ENCODE peak calls at places on chromosomes 4 and X, in six cellular contexts. J is upper lobe of left lung, O is pancreas, E is fibroblast of lung, V is BE2C, R is tibial nerve. X is an unnamed sample.

GRCh38 chrX:67347145-67347544 is 196.7 kb upstream of the AR start:
- DNase-seq in E (no peak), R (no peak), O (no peak), V (no peak), J (no peak), X (no peak)

GRCh38 chr4:15651682-15652081 is 3.5 kb downstream of the FBXL5 start:
- DNase-seq in O (no peak), V (no peak), R (no peak), E (peak; percentile 19), J (no peak), X (no peak)

GRCh38 chr4:15234101-15234500 is 193.7 kb upstream of the C1QTNF7 start:
- DNase-seq in R (no peak), V (no peak), E (peak; percentile 87), O (no peak), J (no peak), X (no peak)

GRCh38 chr4:96472103-96472867 is 632.4 kb downstream of the PDHA2 start:
- DNase-seq in R (no peak), V (no peak), E (peak; percentile 4), J (no peak), O (no peak), X (no peak)

GRCh38 chr4:113979157-113979972 is at the start of gene ARSJ:
- DNase-seq in J (peak; percentile 51), E (peak; percentile 86), R (no peak), V (peak; percentile 58), O (peak; percentile 51), X (peak; percentile 22)

GRCh38 chrX:151920101-151920500 is 7.4 kb downstream of the MAGEA4 start:
- DNase-seq in V (no peak), R (no peak), O (no peak), E (no peak), J (no peak), X (no peak)

GRCh38 chr4:74230902-74231499 is 73.1 kb downstream of the MTHFD2L start:
- DNase-seq in V (no peak), R (no peak), O (no peak), J (peak; percentile 76), E (peak; percentile 58), X (no peak)

GRCh38 chrX:8607326-8607725 is 124.6 kb downstream of the ANOS1 start:
- DNase-seq in V (no peak), O (no peak), R (no peak), E (peak; percentile 83), J (no peak), X (no peak)

GRCh38 chrX:2831471-2832228 is 2.9 kb downstream of the GYG2 start:
- DNase-seq in J (no peak), O (no peak), E (no peak), R (no peak), V (no peak), X (no peak)

GRCh38 chrX:66023726-66024467 is 16.0 kb downstream of the VSIG4 start:
- DNase-seq in V (no peak), O (no peak), R (no peak), E (no peak), J (no peak), X (no peak)

GRCh38 chr4:40525811-40526598 is 103.7 kb downstream of the RBM47 start:
- DNase-seq in J (peak; percentile 59), R (no peak), V (no peak), E (peak; percentile 92), O (peak; percentile 43), X (peak; percentile 22)

GRCh38 chr4:2771264-2771663 is 15.1 kb upstream of the TNIP2 start:
- DNase-seq in E (no peak), J (no peak), O (no peak), V (no peak), R (no peak), X (no peak)

GRCh38 chrX:46649421-46650260 is 76.1 kb downstream of the CHST7 start:
- DNase-seq in V (peak; percentile 38), O (no peak), J (peak; percentile 60), R (no peak), E (no peak), X (no peak)

GRCh38 chrX:129678176-129678880 is 23.6 kb upstream of the APLN start:
- DNase-seq in E (peak; percentile 26), R (no peak), V (peak; percentile 37), J (peak; percentile 65), O (peak; percentile 66), X (no peak)

GRCh38 chr4:149120331-149121014 is 678.3 kb upstream of the NR3C2 start:
- DNase-seq in V (no peak), O (no peak), E (peak; percentile 35), R (no peak), J (no peak), X (no peak)

GRCh38 chr4:4333265-4333706 is 43.2 kb downstream of the ZBTB49 start:
- DNase-seq in J (peak; percentile 27), R (no peak), O (no peak), E (peak; percentile 90), V (no peak), X (no peak)

GRCh38 chrX:37993857-37994619 is 12.3 kb upstream of the SYTL5 start:
- DNase-seq in J (peak; percentile 54), O (peak; percentile 67), R (no peak), V (no peak), E (no peak), X (no peak)

GRCh38 chr4:163256680-163257343 is 75.6 kb downstream of the NPY1R start:
- DNase-seq in O (no peak), J (peak; percentile 65), E (no peak), R (no peak), V (no peak), X (no peak)

GRCh38 chr4:39565925-39566630 is 38.8 kb upstream of the UGDH start:
- DNase-seq in R (no peak), J (no peak), E (peak; percentile 95), V (no peak), O (no peak), X (no peak)

GRCh38 chrX:54786972-54787371 is 11.1 kb downstream of the ITIH6 start:
- DNase-seq in V (peak; percentile 35), R (no peak), E (no peak), J (no peak), O (no peak), X (no peak)

GRCh38 chr4:161647757-161648156 is 516.0 kb downstream of the FSTL5 start:
- DNase-seq in R (no peak), E (no peak), J (no peak), V (no peak), O (no peak), X (no peak)

GRCh38 chrX:119186763-119187162 is 49.3 kb upstream of the PGRMC1 start:
- DNase-seq in J (no peak), V (no peak), O (no peak), R (no peak), E (no peak), X (no peak)

GRCh38 chr4:4995103-4995761 is 24.0 kb downstream of the CYTL1 start:
- DNase-seq in O (peak; percentile 74), V (peak; percentile 74), J (peak; percentile 57), R (peak; percentile 49), E (peak; percentile 41), X (peak; percentile 18)

GRCh38 chrX:47645530-47645929 is 4.8 kb downstream of the ELK1 start:
- DNase-seq in J (no peak), E (no peak), V (no peak), R (no peak), O (no peak), X (no peak)

GRCh38 chrX:15973941-15974340 is 119.3 kb upstream of the AP1S2 start:
- DNase-seq in R (peak; percentile 13), J (peak; percentile 21), O (peak; percentile 9), V (no peak), E (no peak), X (no peak)

DNA sequence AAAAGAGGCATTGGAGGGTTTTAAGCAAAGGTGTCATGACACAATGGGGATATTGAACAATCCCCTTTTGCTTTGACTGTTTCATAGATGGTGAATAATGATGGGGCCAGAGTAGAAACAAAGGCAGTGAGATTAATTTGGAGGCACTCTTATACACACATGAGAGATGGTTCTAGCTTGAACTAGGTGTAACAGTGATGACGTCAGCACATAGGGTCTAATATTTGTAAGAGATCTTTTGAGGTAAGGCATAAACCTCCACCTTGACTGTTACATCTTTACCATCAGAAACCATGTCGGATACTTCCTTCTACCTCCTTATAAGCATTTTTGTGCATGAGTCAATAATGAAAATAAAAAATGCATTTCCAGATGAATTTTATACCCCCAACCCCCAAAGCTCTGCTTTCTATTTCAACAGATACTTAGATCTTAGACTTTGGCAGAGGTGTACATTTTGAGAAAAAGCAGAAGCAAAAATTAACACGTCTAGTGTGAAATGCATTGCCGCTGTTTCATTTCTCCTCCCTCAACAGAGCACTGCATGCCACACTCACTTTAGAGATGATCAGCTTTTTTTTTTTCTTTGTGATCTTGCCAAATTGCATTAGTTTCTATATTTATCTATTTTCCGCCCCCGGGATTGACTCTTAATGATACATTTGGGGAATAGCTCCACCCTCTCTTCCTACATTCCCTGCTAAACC is 87.2 kb downstream of the HS3ST1 start:
- DNase-seq in O (no peak), E (no peak), V (no peak), J (no peak), R (no peak), X (no peak)
- H3K4me1 ChIP-seq in O (no peaks in the 10 kb centered on the region), E (no peaks in the 10 kb centered on the region), V (no peaks in the 10 kb centered on the region), J (no peaks in the 10 kb centered on the region), R (no peaks in the 10 kb centered on the region), X (no peaks in the 10 kb centered on the region)

DNA sequence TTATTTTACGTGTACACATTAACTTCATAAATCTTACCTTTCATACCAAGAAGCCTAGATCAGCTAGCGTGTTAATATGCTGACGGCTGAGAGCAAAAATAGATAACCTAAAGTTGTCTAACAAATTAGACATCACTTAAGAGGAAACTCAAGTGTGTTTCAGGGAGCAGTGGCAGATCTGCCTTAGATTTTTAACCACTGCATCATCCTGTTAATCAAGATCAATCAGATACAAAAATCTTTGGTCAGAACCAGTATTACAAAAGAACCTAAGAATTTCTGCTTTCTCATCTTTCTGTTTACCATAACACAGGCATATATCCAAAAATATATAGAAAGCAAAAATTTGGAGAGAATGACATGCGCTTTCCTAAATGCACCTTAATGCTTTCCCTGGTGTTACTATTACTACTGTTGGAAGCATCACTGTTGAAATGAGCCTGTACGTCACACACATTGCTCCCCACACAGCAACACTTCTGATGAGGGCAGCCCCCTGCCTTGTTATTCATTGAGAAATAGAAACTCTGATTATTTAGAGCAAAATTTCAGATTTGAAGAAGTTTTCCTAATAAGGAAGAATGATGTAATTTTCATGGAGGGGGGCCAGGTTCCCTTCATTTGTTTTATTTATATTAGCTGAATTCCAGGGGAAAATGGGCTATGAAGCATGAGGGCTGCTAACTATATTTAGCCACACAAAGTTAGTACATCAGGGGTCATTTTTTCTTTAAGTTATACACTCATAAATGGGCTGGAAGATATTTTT is 152.3 kb downstream of the CBR4 start:
- DNase-seq in V (no peak), J (no peak), R (no peak), O (no peak), E (peak; percentile 89), X (no peak)
- H3K4me1 ChIP-seq in V (no peaks in the 10 kb centered on the region), J (no peaks in the 10 kb centered on the region), R (peaks cover 81% of the 10 kb centered on the region), O (no peaks in the 10 kb centered on the region), E (peaks cover 23% of the 10 kb centered on the region), X (peaks cover 69% of the 10 kb centered on the region)

DNA sequence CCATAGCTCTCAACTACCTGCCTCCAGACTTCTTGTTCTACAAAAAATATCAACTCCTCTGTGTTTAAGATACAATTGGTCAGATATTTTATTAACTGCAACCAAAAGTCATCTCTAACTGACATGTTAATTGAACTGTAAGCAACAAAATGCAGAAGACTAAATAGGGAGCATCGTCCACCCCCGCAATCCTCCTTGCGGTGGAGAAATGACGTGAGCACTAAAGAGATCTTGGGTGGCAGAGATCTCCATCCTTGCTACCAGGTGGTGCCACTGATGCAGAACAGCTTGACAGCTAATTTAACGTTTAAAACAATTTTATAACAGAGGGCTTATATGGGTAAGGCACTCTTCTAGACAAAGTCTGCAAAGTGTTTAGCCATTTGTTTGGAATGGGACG is 164.4 kb upstream of the FTHL17 start:
- DNase-seq in V (no peak), J (no peak), R (no peak), E (no peak), O (no peak), X (no peak)
- H3K4me1 ChIP-seq in V (no peaks in the 10 kb centered on the region), J (no peaks in the 10 kb centered on the region), R (peaks cover 4% of the 10 kb centered on the region), E (no peaks in the 10 kb centered on the region), O (no peaks in the 10 kb centered on the region), X (no peaks in the 10 kb centered on the region)

GRCh38 chr4:77074961-77075855 is 581 bp downstream of the CCNI start:
- DNase-seq in V (peak; percentile 74), J (peak; percentile 84), O (peak; percentile 67), E (peak; percentile 78), R (peak; percentile 23), X (peak; percentile 36)
- H3K4me1 ChIP-seq in V (no peaks in the 10 kb centered on the region), J (peaks cover 31% of the 10 kb centered on the region), O (peaks cover 20% of the 10 kb centered on the region), E (peaks cover 6% of the 10 kb centered on the region), R (peaks cover 59% of the 10 kb centered on the region), X (peaks cover 35% of the 10 kb centered on the region)

X was measured in thoracic aorta.